ENCODE peak calls at places on chromosomes 2 and 18, in four cellular contexts. F, A, Y and I are unnamed samples.

GRCh38 chr2:135840601-135841000 is 3.6 kb upstream of the LCT start:
- DNase-seq in F (no peak), A (peak), Y (no peak), I (no peak)

GRCh38 chr2:70716131-70716766 is 51.8 kb downstream of the ADD2 start:
- DNase-seq in F (no peak), A (no peak), Y (no peak), I (no peak)

GRCh38 chr18:25814841-25815458 is 275.5 kb downstream of the SS18 start:
- DNase-seq in F (no peak), A (no peak), Y (no peak), I (peak)

GRCh38 chr2:8440029-8440778 is 241.7 kb upstream of the ID2 start:
- DNase-seq in F (peak), A (no peak), Y (no peak), I (no peak)

GRCh38 chr2:158725496-158725895 is 69.6 kb upstream of the DAPL1 start:
- DNase-seq in F (no peak), A (no peak), Y (no peak), I (no peak)

GRCh38 chr2:3628800-3629199 is 29.2 kb upstream of the ALLC start:
- DNase-seq in F (no peak), A (no peak), Y (no peak), I (no peak)

GRCh38 chr2:149166958-149167810 is 128.7 kb downstream of the LYPD6B start:
- DNase-seq in F (peak), A (no peak), Y (no peak), I (no peak)

GRCh38 chr2:191713837-191714236 is 35.9 kb downstream of the NABP1 start:
- DNase-seq in F (no peak), A (no peak), Y (no peak), I (no peak)

GRCh38 chr18:22813648-22814328 is 119.3 kb upstream of the RBBP8 start:
- DNase-seq in F (peak), A (no peak), Y (no peak), I (no peak)

GRCh38 chr18:11553098-11553940 is 56.1 kb upstream of the SLC35G4 start:
- DNase-seq in F (peak), A (peak), Y (no peak), I (peak)

GRCh38 chr2:67631474-67631873 is 234.3 kb downstream of the ETAA1 start:
- DNase-seq in F (no peak), A (no peak), Y (no peak), I (no peak)

GRCh38 chr2:205704101-205704741 is 21.9 kb downstream of the NRP2 start:
- DNase-seq in F (no peak), A (no peak), Y (no peak), I (no peak)

GRCh38 chr2:202249864-202250263 is 11.5 kb upstream of the SUMO1 start:
- DNase-seq in F (no peak), A (no peak), Y (no peak), I (no peak)

GRCh38 chr2:115796078-115796477 is 1353.6 kb downstream of the DPP10 start:
- DNase-seq in F (no peak), A (no peak), Y (no peak), I (no peak)

GRCh38 chr2:218257390-218257981 is 3.3 kb upstream of the GPBAR1 start:
- DNase-seq in F (peak), A (no peak), Y (no peak), I (no peak)

GRCh38 chr2:130252880-130253645 is 54.8 kb upstream of the TUBA3E start:
- DNase-seq in F (no peak), A (no peak), Y (no peak), I (no peak)

GRCh38 chr2:82950148-82950547 is 1508.9 kb downstream of the SUCLG1 start:
- DNase-seq in F (no peak), A (no peak), Y (no peak), I (no peak)

GRCh38 chr18:31233550-31234306 is 71.1 kb upstream of the DSC1 start:
- DNase-seq in F (no peak), A (no peak), Y (no peak), I (no peak)

GRCh38 chr18:57909620-57910019 is 106.5 kb upstream of the ATP8B1 start:
- DNase-seq in F (no peak), A (no peak), Y (no peak), I (no peak)

GRCh38 chr2:119827866-119828507 is 68.3 kb downstream of the PTPN4 start:
- DNase-seq in F (no peak), A (peak), Y (no peak), I (peak)

GRCh38 chr2:127573771-127574170 is 38.3 kb downstream of the MYO7B start:
- DNase-seq in F (no peak), A (no peak), Y (no peak), I (no peak)

GRCh38 chr2:231642631-231643493 is 50.2 kb downstream of the TEX44 start:
- DNase-seq in F (peak), A (peak), Y (peak), I (peak)

GRCh38 chr2:136112949-136113766 is 4.8 kb downstream of the CXCR4 start:
- DNase-seq in F (peak), A (no peak), Y (no peak), I (no peak)

GRCh38 chr2:131042161-131042775 is 51.0 kb downstream of the FAM168B start:
- DNase-seq in F (no peak), A (no peak), Y (no peak), I (no peak)

GRCh38 chr2:144390424-144391020 is 129.4 kb downstream of the ZEB2 start:
- DNase-seq in F (no peak), A (no peak), Y (no peak), I (no peak)

GRCh38 chr18:12702221-12703095 is at the start of the genes CEP76 and PSMG2:
- DNase-seq in F (peak), A (peak), Y (peak), I (peak)

GRCh38 chr18:5546660-5547059 is 2.9 kb upstream of the EPB41L3 start:
- DNase-seq in F (no peak), A (no peak), Y (no peak), I (no peak)

GRCh38 chr2:54239427-54239826 is 16.6 kb downstream of the TSPYL6 start:
- DNase-seq in F (no peak), A (peak), Y (no peak), I (peak)

GRCh38 chr2:66925128-66925527 is 472.0 kb upstream of the ETAA1 start:
- DNase-seq in F (no peak), A (peak), Y (no peak), I (no peak)

GRCh38 chr2:12766421-12766879 is 49.7 kb downstream of the TRIB2 start:
- DNase-seq in F (no peak), A (peak), Y (no peak), I (no peak)

GRCh38 chr2:102386004-102386403 is 30.4 kb downstream of the IL18R1 start:
- DNase-seq in F (no peak), A (no peak), Y (no peak), I (no peak)

GRCh38 chr2:120494446-120494845 is 148.5 kb downstream of the INHBB start:
- DNase-seq in F (no peak), A (peak), Y (no peak), I (no peak)

GRCh38 chr2:191740016-191740419 is 62.1 kb downstream of the NABP1 start:
- DNase-seq in F (peak), A (no peak), Y (no peak), I (no peak)

GRCh38 chr2:198004921-198005829 is 200.8 kb downstream of the PLCL1 start:
- DNase-seq in F (no peak), A (no peak), Y (no peak), I (no peak)

GRCh38 chr2:239275871-239276812 is 124.7 kb downstream of the HDAC4 start:
- DNase-seq in F (no peak), A (peak), Y (no peak), I (peak)

GRCh38 chr18:8615397-8616025 is 6.3 kb downstream of the RAB12 start:
- DNase-seq in F (peak), A (peak), Y (no peak), I (peak)

GRCh38 chr18:7830468-7830867 is 263.4 kb downstream of the PTPRM start:
- DNase-seq in F (no peak), A (no peak), Y (no peak), I (no peak)

GRCh38 chr2:120474486-120474885 is 128.6 kb downstream of the INHBB start:
- DNase-seq in F (no peak), A (no peak), Y (no peak), I (no peak)

GRCh38 chr2:207993141-207993763 is 32.1 kb downstream of the PLEKHM3 start:
- DNase-seq in F (no peak), A (peak), Y (no peak), I (no peak)

GRCh38 chr2:207991944-207992343 is 33.4 kb downstream of the PLEKHM3 start:
- DNase-seq in F (no peak), A (no peak), Y (no peak), I (no peak)

GRCh38 chr2:208000701-208001395 is 24.5 kb downstream of the PLEKHM3 start:
- DNase-seq in F (no peak), A (peak), Y (no peak), I (no peak)

GRCh38 chr2:207995887-207996286 is 29.4 kb downstream of the PLEKHM3 start:
- DNase-seq in F (no peak), A (no peak), Y (no peak), I (no peak)

DNA sequence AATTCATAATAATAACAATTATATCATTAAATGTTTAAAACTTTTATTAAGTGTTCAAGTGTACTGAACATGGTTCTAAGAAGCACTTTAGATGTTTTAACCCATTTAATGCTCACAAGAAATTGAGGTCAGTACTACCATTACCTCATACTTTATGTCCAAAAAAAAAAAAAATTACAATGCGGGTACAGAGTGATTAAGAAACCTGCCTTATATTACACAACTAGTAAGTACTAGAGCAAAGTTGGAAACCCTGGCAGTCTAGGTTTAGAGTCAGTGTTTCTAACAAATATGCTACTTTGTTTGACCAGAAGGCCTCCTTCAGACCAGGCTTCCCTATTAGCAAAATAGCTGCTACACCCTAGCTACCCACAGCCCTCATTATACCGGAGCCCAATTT is 28.5 kb downstream of the PLEKHM3 start:
- DNase-seq in F (peak), A (no peak), Y (no peak), I (no peak)
- TF ChIP-seq CTCF in F (no peak), A (no peak), Y (no peak), I (no peak)

GRCh38 chr2:160924936-160925353 is 235.3 kb upstream of the TANK start:
- DNase-seq in F (no peak), A (no peak), Y (no peak), I (no peak)

GRCh38 chr2:160920791-160921303 is 239.4 kb upstream of the TANK start:
- DNase-seq in F (no peak), A (peak), Y (no peak), I (peak)

GRCh38 chr2:160918909-160919503 is 241.2 kb upstream of the TANK start:
- DNase-seq in F (no peak), A (peak), Y (peak), I (no peak)

GRCh38 chr2:160920061-160920460 is 240.2 kb upstream of the TANK start:
- DNase-seq in F (no peak), A (no peak), Y (no peak), I (no peak)

DNA sequence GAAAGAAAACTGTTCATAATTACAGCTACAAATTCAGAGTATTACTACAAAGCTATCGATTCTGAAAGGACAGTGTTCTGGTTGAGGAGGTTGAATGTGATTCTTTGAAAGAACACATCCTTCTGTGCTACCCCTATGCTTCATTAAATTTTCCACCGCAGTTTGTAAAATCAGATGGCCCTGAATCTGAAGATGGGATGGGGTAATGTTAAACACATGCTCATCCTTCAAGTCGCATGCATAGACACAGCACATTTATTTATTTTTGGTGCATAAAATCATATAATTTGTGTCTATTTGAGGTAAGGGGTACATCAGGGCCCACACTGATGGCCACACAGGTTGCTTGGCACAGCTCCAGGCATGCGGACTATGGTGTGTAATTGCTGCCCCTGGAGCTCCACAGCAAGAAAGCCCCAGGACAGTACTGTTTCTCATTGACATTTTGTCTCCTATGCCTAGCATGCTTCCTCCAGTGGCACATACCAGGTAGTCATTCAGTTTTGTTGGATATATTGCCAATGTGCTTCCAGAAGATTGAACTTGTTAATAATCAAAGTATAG is 238.7 kb upstream of the TANK start:
- DNase-seq in F (no peak), A (no peak), Y (no peak), I (peak)
- H3K4me3 ChIP-seq in F (no peak), A (peak), Y (no peak), I (no peak)

GRCh38 chr2:88554189-88554588 is 73.1 kb downstream of the EIF2AK3 start:
- DNase-seq in F (no peak), A (no peak), Y (no peak), I (no peak)
- TF ChIP-seq CTCF in F (no peak), A (no peak), Y (no peak), I (peak)

DNA sequence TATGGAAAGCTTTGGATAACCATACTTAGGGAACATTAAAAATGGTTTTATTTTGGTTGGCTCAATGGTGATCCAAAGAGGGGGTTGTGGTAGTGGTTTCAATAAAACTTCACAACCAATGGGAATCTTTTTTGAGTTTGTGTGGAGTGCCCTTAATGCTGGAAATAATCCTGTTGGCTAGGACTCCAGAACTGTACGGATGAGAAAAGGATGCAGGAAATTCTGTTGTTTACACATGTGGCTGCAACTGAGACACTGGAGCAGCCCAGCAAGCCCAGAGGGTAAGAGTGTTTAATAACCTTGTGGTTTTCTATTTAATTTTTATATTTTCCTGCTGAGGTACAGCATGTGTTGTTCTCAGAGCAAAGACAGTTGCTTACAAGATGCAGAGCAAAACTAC is at the start of gene CCDC102B:
- DNase-seq in F (no peak), A (peak), Y (no peak), I (peak)
- H3K4me3 ChIP-seq in F (no peak), A (peak), Y (no peak), I (peak)

DNA sequence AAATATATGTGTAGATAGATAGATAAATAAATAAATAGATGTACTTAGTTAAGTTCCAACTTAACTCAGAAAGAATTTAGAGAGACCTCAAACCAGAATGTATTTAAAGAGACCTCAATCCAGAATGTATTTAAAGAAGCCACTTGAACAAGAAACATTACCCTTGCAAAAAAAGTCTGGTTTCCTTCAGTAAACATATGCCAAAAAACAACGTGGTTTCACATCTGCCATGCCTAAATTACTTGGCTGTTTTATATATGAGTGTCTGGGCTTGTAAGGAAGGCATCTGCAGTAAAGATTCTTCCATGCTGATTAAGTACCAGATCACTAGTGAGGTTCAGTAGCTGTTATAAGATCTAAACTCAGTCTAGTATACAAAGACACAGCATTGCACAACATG is 29.1 kb upstream of the RPE start:
- DNase-seq in F (no peak), A (no peak), Y (no peak), I (no peak)
- TF ChIP-seq CTCF in F (no peak), A (no peak), Y (no peak), I (no peak)

GRCh38 chr18:35355140-35355618 is 11.0 kb upstream of the ZNF24 start:
- DNase-seq in F (peak), A (peak), Y (peak), I (peak)
- H3K4me3 ChIP-seq in F (no peak), A (peak), Y (no peak), I (no peak)

DNA sequence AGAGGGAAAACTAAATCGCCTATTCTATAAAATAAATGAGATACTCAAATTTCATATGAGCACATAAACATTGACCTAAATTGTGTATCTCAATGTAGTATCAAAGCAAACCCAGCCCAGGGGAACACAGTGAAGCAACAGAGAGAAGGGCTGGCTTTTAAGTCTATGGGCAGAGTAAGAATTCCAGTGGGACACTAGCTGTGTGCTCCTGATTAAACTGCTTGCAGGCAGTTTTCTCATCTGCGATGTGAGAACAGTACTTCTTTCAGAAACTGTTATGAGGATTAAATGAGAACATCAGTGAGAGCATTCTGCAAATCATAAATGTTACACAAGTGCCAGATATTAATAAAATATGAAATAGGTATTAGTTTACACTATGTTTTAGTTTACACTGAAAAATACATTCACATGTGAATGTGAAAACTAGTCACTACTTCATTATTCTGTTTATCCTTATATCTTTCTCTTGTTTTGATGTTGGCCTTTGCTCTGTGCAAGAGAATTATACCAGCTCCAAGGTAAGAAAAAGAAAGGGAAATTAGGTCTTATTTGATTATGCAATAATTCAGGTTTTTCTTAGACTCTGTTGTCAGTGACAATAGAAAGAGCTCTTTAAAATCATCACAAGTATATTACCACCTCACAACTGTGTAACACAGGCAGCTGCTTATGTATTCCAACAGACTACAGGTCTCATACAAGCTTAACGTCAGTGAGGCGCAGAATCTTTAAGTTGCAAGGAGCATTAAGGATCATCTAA is 47.5 kb downstream of the GAREM1 start:
- DNase-seq in F (no peak), A (no peak), Y (no peak), I (no peak)
- TF ChIP-seq CTCF in F (no peak), A (no peak), Y (no peak), I (no peak)

GRCh38 chr2:170873035-170873692 is 55.9 kb upstream of the GORASP2 start:
- DNase-seq in F (peak), A (peak), Y (peak), I (peak)
- H3K4me3 ChIP-seq in F (no peak), A (peak), Y (no peak), I (no peak)

GRCh38 chr18:76252880-76253279 is 242.2 kb downstream of the ZNF516 start:
- DNase-seq in F (no peak), A (no peak), Y (no peak), I (no peak)
- TF ChIP-seq CTCF in F (peak), A (peak), Y (no peak), I (peak)